ENCODE peak calls at places on chromosomes 3 and 15, in eight cellular contexts. One of them, this sample, is unnamed.

GRCh38 chr15:40282144-40282869 is 557 bp downstream of the ANKRD63 start:
- DNase-seq in fibroblast of the aortic adventitia: no peak
- DNase-seq in dermis blood vessel endothelial cell: peak; percentile 48
- DNase-seq in progenitor cell of endocrine pancreas: peak; percentile 62
- DNase-seq in posterior cingulate gyrus: no peak
- DNase-seq in spleen: peak; percentile 92
- DNase-seq in right atrium auricular region: no peak
- DNase-seq in stimulated activated CD4-positive, alpha-beta T cell treated with anti-CD3 and anti-CD28 coated beads, Interleukin-15, amount 100 ng/mL, for 1 hour: peak; percentile 28
- DNase-seq in this sample: peak; percentile 61

GRCh38 chr3:27976933-27977332 is 254.8 kb upstream of the EOMES start:
- DNase-seq in fibroblast of the aortic adventitia: peak; percentile 64
- DNase-seq in dermis blood vessel endothelial cell: peak; percentile 4
- DNase-seq in progenitor cell of endocrine pancreas: no peak
- DNase-seq in posterior cingulate gyrus: no peak
- DNase-seq in spleen: no peak
- DNase-seq in right atrium auricular region: no peak
- DNase-seq in stimulated activated CD4-positive, alpha-beta T cell treated with anti-CD3 and anti-CD28 coated beads, Interleukin-15, amount 100 ng/mL, for 1 hour: no peak
- DNase-seq in this sample: no peak

GRCh38 chr3:146498002-146498736 is 28.8 kb upstream of the PLSCR2 start:
- DNase-seq in fibroblast of the aortic adventitia: no peak
- DNase-seq in dermis blood vessel endothelial cell: no peak
- DNase-seq in progenitor cell of endocrine pancreas: no peak
- DNase-seq in posterior cingulate gyrus: no peak
- DNase-seq in spleen: no peak
- DNase-seq in right atrium auricular region: no peak
- DNase-seq in stimulated activated CD4-positive, alpha-beta T cell treated with anti-CD3 and anti-CD28 coated beads, Interleukin-15, amount 100 ng/mL, for 1 hour: no peak
- DNase-seq in this sample: no peak

GRCh38 chr15:39581501-39582285 is 814 bp downstream of the THBS1 start:
- DNase-seq in fibroblast of the aortic adventitia: peak; percentile 60
- DNase-seq in dermis blood vessel endothelial cell: peak; percentile 57
- DNase-seq in progenitor cell of endocrine pancreas: peak; percentile 27
- DNase-seq in posterior cingulate gyrus: no peak
- DNase-seq in spleen: peak; percentile 77
- DNase-seq in right atrium auricular region: no peak
- DNase-seq in stimulated activated CD4-positive, alpha-beta T cell treated with anti-CD3 and anti-CD28 coated beads, Interleukin-15, amount 100 ng/mL, for 1 hour: no peak
- DNase-seq in this sample: peak; percentile 8

GRCh38 chr3:24435581-24435980 is 59.1 kb downstream of the THRB start:
- DNase-seq in fibroblast of the aortic adventitia: peak; percentile 3
- DNase-seq in dermis blood vessel endothelial cell: no peak
- DNase-seq in progenitor cell of endocrine pancreas: no peak
- DNase-seq in posterior cingulate gyrus: peak; percentile 83
- DNase-seq in spleen: no peak
- DNase-seq in right atrium auricular region: no peak
- DNase-seq in stimulated activated CD4-positive, alpha-beta T cell treated with anti-CD3 and anti-CD28 coated beads, Interleukin-15, amount 100 ng/mL, for 1 hour: no peak
- DNase-seq in this sample: no peak

GRCh38 chr15:91864669-91865068 is 11.2 kb downstream of the SLCO3A1 start:
- DNase-seq in fibroblast of the aortic adventitia: no peak
- DNase-seq in dermis blood vessel endothelial cell: no peak
- DNase-seq in progenitor cell of endocrine pancreas: no peak
- DNase-seq in posterior cingulate gyrus: no peak
- DNase-seq in spleen: no peak
- DNase-seq in right atrium auricular region: no peak
- DNase-seq in stimulated activated CD4-positive, alpha-beta T cell treated with anti-CD3 and anti-CD28 coated beads, Interleukin-15, amount 100 ng/mL, for 1 hour: no peak
- DNase-seq in this sample: no peak

GRCh38 chr15:52252781-52253180 is 42.8 kb downstream of the MYO5C start:
- DNase-seq in fibroblast of the aortic adventitia: peak; percentile 90
- DNase-seq in dermis blood vessel endothelial cell: peak; percentile 92
- DNase-seq in progenitor cell of endocrine pancreas: no peak
- DNase-seq in posterior cingulate gyrus: no peak
- DNase-seq in spleen: no peak
- DNase-seq in right atrium auricular region: no peak
- DNase-seq in stimulated activated CD4-positive, alpha-beta T cell treated with anti-CD3 and anti-CD28 coated beads, Interleukin-15, amount 100 ng/mL, for 1 hour: no peak
- DNase-seq in this sample: no peak

GRCh38 chr3:48157950-48158376 is 30.3 kb downstream of the CDC25A start:
- DNase-seq in fibroblast of the aortic adventitia: peak; percentile 78
- DNase-seq in dermis blood vessel endothelial cell: peak; percentile 85
- DNase-seq in progenitor cell of endocrine pancreas: peak; percentile 34
- DNase-seq in posterior cingulate gyrus: peak; percentile 89
- DNase-seq in spleen: peak; percentile 78
- DNase-seq in right atrium auricular region: peak; percentile 72
- DNase-seq in stimulated activated CD4-positive, alpha-beta T cell treated with anti-CD3 and anti-CD28 coated beads, Interleukin-15, amount 100 ng/mL, for 1 hour: peak; percentile 25
- DNase-seq in this sample: peak; percentile 11

GRCh38 chr15:63392355-63393009 is 10.8 kb upstream of the CA12 start:
- DNase-seq in fibroblast of the aortic adventitia: no peak
- DNase-seq in dermis blood vessel endothelial cell: no peak
- DNase-seq in progenitor cell of endocrine pancreas: no peak
- DNase-seq in posterior cingulate gyrus: no peak
- DNase-seq in spleen: no peak
- DNase-seq in right atrium auricular region: no peak
- DNase-seq in stimulated activated CD4-positive, alpha-beta T cell treated with anti-CD3 and anti-CD28 coated beads, Interleukin-15, amount 100 ng/mL, for 1 hour: no peak
- DNase-seq in this sample: no peak

GRCh38 chr15:73991260-73991659 is 835 bp downstream of the STOML1 start:
- DNase-seq in fibroblast of the aortic adventitia: peak; percentile 93
- DNase-seq in dermis blood vessel endothelial cell: peak; percentile 58
- DNase-seq in progenitor cell of endocrine pancreas: no peak
- DNase-seq in posterior cingulate gyrus: peak; percentile 88
- DNase-seq in spleen: peak; percentile 86
- DNase-seq in right atrium auricular region: peak; percentile 79
- DNase-seq in stimulated activated CD4-positive, alpha-beta T cell treated with anti-CD3 and anti-CD28 coated beads, Interleukin-15, amount 100 ng/mL, for 1 hour: no peak
- DNase-seq in this sample: no peak

GRCh38 chr3:87509401-87509800 is 233.0 kb upstream of the POU1F1 start:
- DNase-seq in fibroblast of the aortic adventitia: no peak
- DNase-seq in dermis blood vessel endothelial cell: no peak
- DNase-seq in progenitor cell of endocrine pancreas: no peak
- DNase-seq in posterior cingulate gyrus: no peak
- DNase-seq in spleen: no peak
- DNase-seq in right atrium auricular region: no peak
- DNase-seq in stimulated activated CD4-positive, alpha-beta T cell treated with anti-CD3 and anti-CD28 coated beads, Interleukin-15, amount 100 ng/mL, for 1 hour: no peak
- DNase-seq in this sample: no peak

This sample was measured in NCI-H146.